ENCODE peak calls at places on chromosome 18, in four cellular contexts. F is activated T-cell treated with anti-CD3 and anti-CD28 coated beads for 48 hours, H is stomach, D is right atrium auricular region. V is an unnamed sample.

GRCh38 chr18:75654928-75655745 is 227.6 kb upstream of the SMIM21 start:
- DNase-seq in F (no peak), H (no peak), D (no peak), V (no peak)

GRCh38 chr18:55585586-55586521 is 2.1 kb downstream of the TCF4 start:
- DNase-seq in H (no peak), D (no peak), F (no peak), V (no peak)

GRCh38 chr18:63409301-63409700 is 13.0 kb downstream of the VPS4B start:
- DNase-seq in D (no peak), H (no peak), F (no peak), V (no peak)

GRCh38 chr18:30183766-30184165 is 858.8 kb downstream of the DSC3 start:
- DNase-seq in F (no peak), H (no peak), D (no peak), V (no peak)

GRCh38 chr18:5295231-5295920 is at the start of gene ZBTB14:
- DNase-seq in F (peak; percentile 58), H (peak; percentile 78), D (no peak), V (peak; percentile 83)

GRCh38 chr18:21071071-21071470 is 40.5 kb downstream of the ROCK1 start:
- DNase-seq in D (no peak), H (no peak), F (no peak), V (no peak)

GRCh38 chr18:6793986-6794385 is 64.5 kb downstream of the ARHGAP28 start:
- DNase-seq in F (no peak), H (no peak), D (no peak), V (no peak)

GRCh38 chr18:22439447-22439846 is 21.7 kb upstream of the CTAGE1 start:
- DNase-seq in D (no peak), F (no peak), H (no peak), V (no peak)

GRCh38 chr18:13393338-13393737 is 174.8 kb downstream of the LDLRAD4 start:
- DNase-seq in H (no peak), F (no peak), D (no peak), V (no peak)

GRCh38 chr18:61606068-61606660 is 272.9 kb downstream of the CDH20 start:
- DNase-seq in F (no peak), D (peak; percentile 74), H (no peak), V (no peak)

GRCh38 chr18:52875711-52876110 is 535.7 kb downstream of the DCC start:
- DNase-seq in F (no peak), D (no peak), H (no peak), V (no peak)

GRCh38 chr18:63477972-63478371 is 1.2 kb downstream of the SERPINB5 start:
- DNase-seq in D (no peak), F (no peak), H (no peak), V (no peak)